ENCODE peak calls at places on chromosomes 6 and 20, in four cellular contexts. One of them, this sample, is unnamed.

GRCh38 chr20:20454850-20455627 is 87.1 kb downstream of the INSM1 start:
- DNase-seq in K562: no peak
- DNase-seq in HepG2: no peak
- DNase-seq in GM12878: no peak
- DNase-seq in this sample: no peak

GRCh38 chr20:47784599-47785320 is 521 bp downstream of the SULF2 start:
- DNase-seq in K562: no peak
- DNase-seq in HepG2: peak; percentile 50
- DNase-seq in GM12878: no peak
- DNase-seq in this sample: peak; percentile 44

GRCh38 chr20:3340443-3340842 is 67.0 kb downstream of the DNAAF9 start:
- DNase-seq in K562: no peak
- DNase-seq in HepG2: no peak
- DNase-seq in GM12878: no peak
- DNase-seq in this sample: no peak

GRCh38 chr6:147522597-147522996 is 14.1 kb downstream of the SAMD5 start:
- DNase-seq in K562: no peak
- DNase-seq in HepG2: no peak
- DNase-seq in GM12878: no peak
- DNase-seq in this sample: no peak

GRCh38 chr6:122995930-122996796 is at the start of gene CLVS2:
- DNase-seq in K562: no peak
- DNase-seq in HepG2: no peak
- DNase-seq in GM12878: no peak
- DNase-seq in this sample: peak; percentile 66

GRCh38 chr6:112038756-112039430 is 15.0 kb upstream of the CCN6 start:
- DNase-seq in K562: no peak
- DNase-seq in HepG2: no peak
- DNase-seq in GM12878: no peak
- DNase-seq in this sample: no peak

GRCh38 chr6:148240866-148241477 is 101.7 kb upstream of the SASH1 start:
- DNase-seq in K562: no peak
- DNase-seq in HepG2: no peak
- DNase-seq in GM12878: no peak
- DNase-seq in this sample: no peak

GRCh38 chr6:89311853-89312531 is 3.1 kb downstream of the GABRR2 start:
- DNase-seq in K562: no peak
- DNase-seq in HepG2: peak; percentile 40
- DNase-seq in GM12878: no peak
- DNase-seq in this sample: peak; percentile 70

GRCh38 chr6:168041928-168042327 is 37.1 kb downstream of the FRMD1 start:
- DNase-seq in K562: no peak
- DNase-seq in HepG2: no peak
- DNase-seq in GM12878: no peak
- DNase-seq in this sample: no peak

GRCh38 chr6:29451471-29452193 is 5.2 kb downstream of the OR11A1 start:
- DNase-seq in K562: no peak
- DNase-seq in HepG2: no peak
- DNase-seq in GM12878: no peak
- DNase-seq in this sample: no peak

GRCh38 chr6:42260972-42261371 is 43.3 kb upstream of the MRPS10 start:
- DNase-seq in K562: peak; percentile 82
- DNase-seq in HepG2: no peak
- DNase-seq in GM12878: no peak
- DNase-seq in this sample: peak; percentile 79

GRCh38 chr6:144110210-144110609 is 14.8 kb upstream of the SF3B5 start:
- DNase-seq in K562: no peak
- DNase-seq in HepG2: no peak
- DNase-seq in GM12878: no peak
- DNase-seq in this sample: no peak

GRCh38 chr6:129981598-129981997 is 36.8 kb upstream of the L3MBTL3 start:
- DNase-seq in K562: no peak
- DNase-seq in HepG2: no peak
- DNase-seq in GM12878: no peak
- DNase-seq in this sample: no peak

GRCh38 chr6:151803743-151804142 is 3.7 kb upstream of the ESR1 start:
- DNase-seq in K562: no peak
- DNase-seq in HepG2: peak; percentile 29
- DNase-seq in GM12878: no peak
- DNase-seq in this sample: no peak

GRCh38 chr6:85490516-85491248 is 40.8 kb downstream of the NT5E start:
- DNase-seq in K562: no peak
- DNase-seq in HepG2: no peak
- DNase-seq in GM12878: no peak
- DNase-seq in this sample: no peak

GRCh38 chr20:49419785-49420184 is 62.7 kb downstream of the KCNB1 start:
- DNase-seq in K562: no peak
- DNase-seq in HepG2: no peak
- DNase-seq in GM12878: no peak
- DNase-seq in this sample: no peak

GRCh38 chr20:50376888-50377459 is 133.2 kb upstream of the PTPN1 start:
- DNase-seq in K562: no peak
- DNase-seq in HepG2: no peak
- DNase-seq in GM12878: no peak
- DNase-seq in this sample: no peak

DNA sequence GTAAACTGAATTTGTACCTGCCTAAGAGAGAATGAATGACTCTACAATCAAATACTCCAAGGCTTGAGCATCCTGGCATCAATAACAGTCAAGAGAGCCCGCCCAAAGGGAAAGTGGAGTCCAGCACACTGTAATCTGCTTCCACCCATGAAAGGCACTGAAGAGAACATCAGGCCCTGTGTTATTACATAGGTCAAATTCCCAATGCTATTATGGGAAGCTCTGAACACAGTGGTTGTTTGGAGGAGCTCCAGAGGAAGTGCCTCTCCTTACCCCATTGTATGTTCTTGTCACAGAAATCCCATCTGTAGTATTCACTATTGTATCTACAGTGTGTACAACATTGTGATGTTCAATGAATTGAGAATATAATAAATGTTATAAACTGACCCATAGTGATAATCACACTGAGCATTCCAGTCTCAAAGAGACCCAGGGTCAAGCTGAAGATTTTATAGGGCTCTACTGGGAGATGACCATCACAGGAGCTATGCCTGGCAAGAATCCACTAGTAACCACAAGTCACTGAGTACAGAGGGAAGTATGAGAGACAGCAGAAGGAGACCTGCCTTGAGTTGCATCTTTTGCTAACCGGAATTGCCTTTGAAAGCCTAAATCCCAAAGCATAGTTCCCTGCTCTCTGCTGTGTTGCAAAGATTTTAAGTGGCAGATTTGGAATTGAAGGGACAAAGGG is 446.7 kb downstream of the GJA1 start:
- DNase-seq in K562: no peak
- DNase-seq in HepG2: no peak
- DNase-seq in GM12878: no peak
- DNase-seq in this sample: no peak
- TF ChIP-seq CREB1 in K562: no peak
- TF ChIP-seq CREB1 in HepG2: no peak
- TF ChIP-seq CREB1 in GM12878: no peak
- TF ChIP-seq CREB1 in this sample: no peak

GRCh38 chr6:137056121-137056880 is 11.5 kb upstream of the IL20RA start:
- DNase-seq in K562: no peak
- DNase-seq in HepG2: no peak
- DNase-seq in GM12878: no peak
- DNase-seq in this sample: no peak
- TF ChIP-seq TCF7 in K562: no peak
- TF ChIP-seq TCF7 in HepG2: no peak
- TF ChIP-seq TCF7 in GM12878: no peak
- TF ChIP-seq TCF7 in this sample: no peak

GRCh38 chr6:39999006-39999867 is 65.0 kb upstream of the MOCS1 start:
- DNase-seq in K562: no peak
- DNase-seq in HepG2: no peak
- DNase-seq in GM12878: no peak
- DNase-seq in this sample: no peak
- TF ChIP-seq CREB1 in K562: no peak
- TF ChIP-seq CREB1 in HepG2: no peak
- TF ChIP-seq CREB1 in GM12878: no peak
- TF ChIP-seq CREB1 in this sample: no peak

DNA sequence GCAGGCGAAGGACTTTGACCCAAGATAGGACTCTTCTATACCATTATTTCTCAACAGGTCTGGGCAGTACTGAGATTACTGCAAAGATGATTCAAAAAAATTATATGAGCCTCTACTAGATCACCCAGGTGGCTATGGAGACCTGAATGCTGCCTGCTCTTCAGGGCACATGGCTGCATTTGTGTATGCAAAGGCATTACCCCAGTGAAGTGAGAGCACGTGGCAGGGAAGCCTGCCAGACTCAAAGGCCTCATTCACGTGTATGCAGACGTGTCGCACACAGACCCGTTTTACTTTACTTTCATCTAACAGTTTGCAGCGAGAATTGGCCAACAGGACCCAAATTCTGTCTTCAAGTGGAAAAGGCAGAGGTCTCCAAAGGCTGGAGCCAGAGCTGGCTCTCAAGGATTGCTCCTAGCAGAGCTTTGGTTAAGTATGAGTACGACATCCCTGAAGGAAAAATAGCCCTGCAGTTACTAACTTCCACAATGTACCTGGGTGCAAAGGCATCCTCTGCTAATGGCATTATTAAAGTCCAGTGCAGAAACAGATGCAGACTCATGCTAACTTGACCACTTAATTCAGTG is 113.8 kb upstream of the ARMC2 start:
- DNase-seq in K562: no peak
- DNase-seq in HepG2: no peak
- DNase-seq in GM12878: no peak
- DNase-seq in this sample: no peak
- TF ChIP-seq TCF7 in K562: no peak
- TF ChIP-seq TCF7 in HepG2: no peak
- TF ChIP-seq TCF7 in GM12878: no peak
- TF ChIP-seq TCF7 in this sample: no peak

This sample was measured in WTC11.